ENCODE peak calls at places on chromosomes 6 and 20, in nine cellular contexts. O is omental fat pad; Z is upper lobe of right lung; P is CD8-positive, alpha-beta T cell; Y is B cell; N is CD14-positive monocyte; X is IMR-90; C is OCI-LY7; A is GM10248. R is an unnamed sample.

GRCh38 chr6:94735270-94735669 is 842.1 kb upstream of the MANEA start:
- DNase-seq in O (no peak), Z (no peak), P (no peak), Y (no peak), N (no peak), X (no peak), C (no peak), A (no peak), R (no peak)

GRCh38 chr20:44961024-44961866 is 1.0 kb upstream of the TOMM34 start:
- DNase-seq in O (no peak), Z (no peak), P (no peak), Y (no peak), N (no peak), X (peak; percentile 20), C (no peak), A (no peak), R (no peak)

GRCh38 chr20:53678315-53678989 is 84.8 kb upstream of the ZNF217 start:
- DNase-seq in O (no peak), Z (no peak), P (no peak), Y (no peak), N (no peak), X (peak; percentile 20), C (no peak), A (no peak), R (no peak)

GRCh38 chr20:706366-706885 is 30.8 kb upstream of the SCRT2 start:
- DNase-seq in O (no peak), Z (peak; percentile 47), P (no peak), Y (no peak), N (no peak), X (no peak), C (no peak), A (no peak), R (no peak)

GRCh38 chr6:66179363-66179762 is 472.3 kb upstream of the EYS start:
- DNase-seq in O (no peak), Z (no peak), P (no peak), Y (no peak), N (no peak), X (peak; percentile 47), C (no peak), A (no peak), R (no peak)

GRCh38 chr6:24431045-24431451 is 28.3 kb downstream of the MRS2 start:
- DNase-seq in O (no peak), Z (no peak), P (no peak), Y (no peak), N (no peak), X (peak; percentile 54), C (peak; percentile 58), A (peak; percentile 39), R (no peak)

GRCh38 chr6:41039060-41039998 is at the start of gene UNC5CL:
- DNase-seq in O (no peak), Z (peak; percentile 84), P (peak; percentile 43), Y (peak; percentile 47), N (no peak), X (no peak), C (peak; percentile 67), A (peak; percentile 76), R (no peak)

GRCh38 chr6:141764388-141764787 is 368.3 kb upstream of the GJE1 start:
- DNase-seq in O (no peak), Z (no peak), P (no peak), Y (no peak), N (no peak), X (no peak), C (no peak), A (no peak), R (no peak)

GRCh38 chr20:22438926-22439325 is 145.4 kb downstream of the FOXA2 start:
- DNase-seq in O (no peak), Z (no peak), P (no peak), Y (no peak), N (no peak), X (no peak), C (no peak), A (no peak), R (no peak)

GRCh38 chr20:4702562-4703280 is 19.0 kb upstream of the PRND start:
- DNase-seq in O (no peak), Z (no peak), P (no peak), Y (no peak), N (no peak), X (no peak), C (no peak), A (no peak), R (no peak)

GRCh38 chr6:21005816-21006553 is 471.7 kb downstream of the CDKAL1 start:
- DNase-seq in O (no peak), Z (no peak), P (no peak), Y (peak; percentile 49), N (no peak), X (peak; percentile 94), C (no peak), A (no peak), R (peak; percentile 33)

GRCh38 chr20:41134362-41135186 is 2.8 kb upstream of the PLCG1 start:
- DNase-seq in O (no peak), Z (peak; percentile 16), P (no peak), Y (no peak), N (no peak), X (no peak), C (no peak), A (no peak), R (no peak)

GRCh38 chr6:36757206-36757605 is 59.6 kb downstream of the RAB44 start:
- DNase-seq in O (no peak), Z (no peak), P (no peak), Y (peak; percentile 67), N (no peak), X (no peak), C (peak; percentile 90), A (peak; percentile 52), R (no peak)

GRCh38 chr20:52785678-52786077 is 186.5 kb upstream of the TSHZ2 start:
- DNase-seq in O (no peak), Z (no peak), P (no peak), Y (no peak), N (no peak), X (no peak), C (no peak), A (no peak), R (no peak)

GRCh38 chr6:40586800-40587201 is 363 bp downstream of the LRFN2 start:
- DNase-seq in O (no peak), Z (no peak), P (no peak), Y (no peak), N (no peak), X (no peak), C (no peak), A (no peak), R (no peak)

GRCh38 chr6:115643762-115644161 is 416.9 kb downstream of the FRK start:
- DNase-seq in O (no peak), Z (no peak), P (no peak), Y (no peak), N (no peak), X (peak; percentile 50), C (no peak), A (no peak), R (no peak)
- TF ChIP-seq CTCF in O (no peak), Z (no peak), P (no peak), Y (no peak), N (no peak), X (peak; percentile 47), C (no peak), A (no peak), R (peak; percentile 26)

GRCh38 chr6:161038229-161039003 is 46.8 kb downstream of the MAP3K4 start:
- DNase-seq in O (no peak), Z (no peak), P (no peak), Y (no peak), N (no peak), X (peak; percentile 96), C (no peak), A (peak; percentile 31), R (peak; percentile 94)
- TF ChIP-seq CTCF in O (no peak), Z (no peak), P (no peak), Y (no peak), N (no peak), X (peak; percentile 32), C (no peak), A (no peak), R (peak; percentile 52)

GRCh38 chr20:35602851-35603495 is 12.7 kb upstream of the SPAG4 start:
- DNase-seq in O (no peak), Z (no peak), P (no peak), Y (no peak), N (no peak), X (no peak), C (no peak), A (no peak), R (no peak)

GRCh38 chr20:35600176-35600995 is 15.2 kb upstream of the SPAG4 start:
- DNase-seq in O (no peak), Z (no peak), P (no peak), Y (no peak), N (no peak), X (no peak), C (no peak), A (no peak), R (no peak)

GRCh38 chr20:35601021-35601973 is 14.3 kb upstream of the SPAG4 start:
- DNase-seq in O (no peak), Z (peak; percentile 91), P (peak; percentile 63), Y (peak; percentile 71), N (peak; percentile 75), X (peak; percentile 72), C (peak; percentile 63), A (peak; percentile 84), R (no peak)

GRCh38 chr20:35603695-35604443 is 11.8 kb upstream of the SPAG4 start:
- DNase-seq in O (no peak), Z (peak; percentile 42), P (no peak), Y (no peak), N (no peak), X (no peak), C (no peak), A (no peak), R (no peak)

GRCh38 chr20:35601990-35602389 is 13.6 kb upstream of the SPAG4 start:
- DNase-seq in O (no peak), Z (no peak), P (no peak), Y (no peak), N (no peak), X (no peak), C (no peak), A (no peak), R (no peak)
- TF ChIP-seq CTCF in O (no peak), Z (no peak), P (no peak), Y (no peak), N (no peak), X (no peak), C (no peak), A (no peak), R (no peak)

GRCh38 chr6:117352466-117353081 is 73.2 kb downstream of the ROS1 start:
- DNase-seq in O (no peak), Z (no peak), P (no peak), Y (no peak), N (no peak), X (peak; percentile 16), C (peak; percentile 1), A (no peak), R (no peak)
- TF ChIP-seq CTCF in O (no peak), Z (no peak), P (peak; percentile 33), Y (peak; percentile 52), N (peak; percentile 32), X (peak; percentile 47), C (peak; percentile 56), A (peak; percentile 16), R (peak; percentile 66)

DNA sequence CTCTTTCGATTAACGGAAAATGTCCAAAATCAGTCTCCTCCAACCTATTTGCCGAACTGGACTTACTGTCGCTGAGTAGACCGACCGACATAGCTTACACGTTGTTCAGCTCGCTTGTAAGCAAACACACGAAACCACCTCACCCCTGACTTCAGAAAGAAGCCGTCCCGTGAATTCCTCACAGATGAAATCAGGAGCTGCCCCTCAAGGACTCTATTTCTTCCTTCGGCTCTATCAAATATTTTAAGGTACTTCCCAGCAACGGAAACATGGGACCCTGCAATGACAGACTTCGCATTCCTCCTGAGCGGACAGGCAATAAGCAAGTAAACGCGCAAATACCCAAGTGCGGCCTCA is 973 bp upstream of the GID8 start:
- DNase-seq in O (no peak), Z (no peak), P (no peak), Y (no peak), N (no peak), X (peak; percentile 83), C (peak; percentile 24), A (no peak), R (no peak)
- TF ChIP-seq CTCF in O (no peak), Z (no peak), P (no peak), Y (no peak), N (no peak), X (no peak), C (no peak), A (no peak), R (no peak)